ENCODE peak calls at places on chromosome 20, in six cellular contexts. K is HCT116, C is OCI-LY7, A is PC-3, D is neural progenitor cell, G is GM23248. F is an unnamed sample.

GRCh38 chr20:53381568-53382262 is 211.9 kb downstream of the ZNF217 start:
- DNase-seq in C (no peak), D (no peak), K (no peak), A (peak), G (no peak), F (no peak)

GRCh38 chr20:46137816-46138215 is 19.7 kb downstream of the CD40 start:
- DNase-seq in G (no peak), K (no peak), D (no peak), C (no peak), A (no peak), F (no peak)

GRCh38 chr20:31602779-31603441 is 2.2 kb upstream of the ID1 start:
- DNase-seq in D (no peak), G (peak), C (peak), A (peak), K (peak), F (peak)

GRCh38 chr20:58199469-58199868 is 29.0 kb downstream of the ANKRD60 start:
- DNase-seq in C (no peak), A (no peak), D (no peak), K (no peak), G (no peak), F (no peak)

GRCh38 chr20:7458459-7458858 is 481.8 kb downstream of the HAO1 start:
- DNase-seq in C (no peak), D (no peak), K (no peak), A (no peak), G (no peak), F (no peak)

GRCh38 chr20:33666293-33667244 is at the start of gene ACTL10:
- DNase-seq in D (peak), C (peak), A (peak), K (no peak), G (peak), F (peak)

GRCh38 chr20:18856873-18857272 is 43.3 kb downstream of the SCP2D1 start:
- DNase-seq in G (no peak), C (no peak), D (peak), A (no peak), K (no peak), F (no peak)

GRCh38 chr20:1315804-1316203 is 13.1 kb downstream of the SDCBP2 start:
- DNase-seq in A (no peak), G (no peak), D (no peak), C (no peak), K (no peak), F (no peak)

GRCh38 chr20:62728781-62729300 is 20.2 kb downstream of the NTSR1 start:
- DNase-seq in K (no peak), A (no peak), D (no peak), C (no peak), G (no peak), F (no peak)

GRCh38 chr20:20552076-20552475 is 160.4 kb downstream of the RALGAPA2 start:
- DNase-seq in G (no peak), C (no peak), D (no peak), K (no peak), A (no peak), F (no peak)

GRCh38 chr20:36924167-36925045 is 27.1 kb downstream of the SAMHD1 start:
- DNase-seq in C (no peak), G (no peak), A (no peak), D (no peak), K (no peak), F (no peak)

GRCh38 chr20:36929290-36929689 is 22.2 kb downstream of the SAMHD1 start:
- DNase-seq in C (no peak), A (no peak), K (no peak), G (peak), D (no peak), F (no peak)

GRCh38 chr20:36925234-36925633 is 26.3 kb downstream of the SAMHD1 start:
- DNase-seq in D (no peak), G (no peak), K (no peak), C (no peak), A (no peak), F (no peak)

GRCh38 chr20:36927704-36928103 is 23.8 kb downstream of the SAMHD1 start:
- DNase-seq in D (no peak), A (no peak), G (no peak), C (no peak), K (no peak), F (no peak)

GRCh38 chr20:36926653-36927200 is 24.8 kb downstream of the SAMHD1 start:
- DNase-seq in C (no peak), G (no peak), A (no peak), K (no peak), D (no peak), F (no peak)
- H3K27ac ChIP-seq in C (no peak), G (no peak), A (no peak), K (no peak), D (no peak), F (no peak)

GRCh38 chr20:47282864-47283263 is 73.6 kb downstream of the ZMYND8 start:
- DNase-seq in K (no peak), A (no peak), D (no peak), G (no peak), C (no peak), F (no peak)
- TF ChIP-seq EZH2phosphoT487 in K (no peak), A (no peak), D (no peak), G (no peak), C (no peak), F (no peak)

GRCh38 chr20:44133424-44133823 is 53.6 kb downstream of the JPH2 start:
- DNase-seq in K (no peak), C (no peak), G (no peak), D (no peak), A (no peak), F (no peak)
- H3K27ac ChIP-seq in K (no peak), C (no peak), G (no peak), D (no peak), A (no peak), F (no peak)

GRCh38 chr20:24328901-24329300 is 140.5 kb upstream of the SYNDIG1 start:
- DNase-seq in A (no peak), C (no peak), K (no peak), D (no peak), G (no peak), F (no peak)
- TF ChIP-seq EZH2phosphoT487 in A (no peak), C (no peak), K (no peak), D (no peak), G (no peak), F (no peak)

DNA sequence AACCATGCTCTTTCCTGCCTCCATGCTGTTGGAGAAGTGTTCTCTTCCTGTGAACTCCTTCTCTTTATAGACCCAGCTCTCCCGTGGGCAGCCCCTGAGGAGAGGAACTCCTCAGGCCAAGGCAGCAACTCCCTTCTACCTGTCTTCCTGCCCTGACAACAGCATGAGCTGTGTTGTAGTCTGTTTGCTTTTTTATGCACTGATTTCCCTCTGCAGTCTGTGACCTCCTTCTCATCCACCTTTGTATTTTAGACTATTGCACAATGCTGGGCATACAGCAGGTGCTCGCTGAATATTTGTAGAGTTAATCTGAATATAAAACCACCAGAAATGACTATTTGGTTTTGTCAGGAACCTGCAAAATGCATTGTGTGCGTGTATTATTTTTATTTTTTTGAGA is 152.2 kb upstream of the CHD6 start:
- DNase-seq in K (no peak), G (no peak), A (no peak), D (no peak), C (no peak), F (no peak)
- H3K27ac ChIP-seq in K (no peak), G (no peak), A (no peak), D (no peak), C (no peak), F (no peak)

DNA sequence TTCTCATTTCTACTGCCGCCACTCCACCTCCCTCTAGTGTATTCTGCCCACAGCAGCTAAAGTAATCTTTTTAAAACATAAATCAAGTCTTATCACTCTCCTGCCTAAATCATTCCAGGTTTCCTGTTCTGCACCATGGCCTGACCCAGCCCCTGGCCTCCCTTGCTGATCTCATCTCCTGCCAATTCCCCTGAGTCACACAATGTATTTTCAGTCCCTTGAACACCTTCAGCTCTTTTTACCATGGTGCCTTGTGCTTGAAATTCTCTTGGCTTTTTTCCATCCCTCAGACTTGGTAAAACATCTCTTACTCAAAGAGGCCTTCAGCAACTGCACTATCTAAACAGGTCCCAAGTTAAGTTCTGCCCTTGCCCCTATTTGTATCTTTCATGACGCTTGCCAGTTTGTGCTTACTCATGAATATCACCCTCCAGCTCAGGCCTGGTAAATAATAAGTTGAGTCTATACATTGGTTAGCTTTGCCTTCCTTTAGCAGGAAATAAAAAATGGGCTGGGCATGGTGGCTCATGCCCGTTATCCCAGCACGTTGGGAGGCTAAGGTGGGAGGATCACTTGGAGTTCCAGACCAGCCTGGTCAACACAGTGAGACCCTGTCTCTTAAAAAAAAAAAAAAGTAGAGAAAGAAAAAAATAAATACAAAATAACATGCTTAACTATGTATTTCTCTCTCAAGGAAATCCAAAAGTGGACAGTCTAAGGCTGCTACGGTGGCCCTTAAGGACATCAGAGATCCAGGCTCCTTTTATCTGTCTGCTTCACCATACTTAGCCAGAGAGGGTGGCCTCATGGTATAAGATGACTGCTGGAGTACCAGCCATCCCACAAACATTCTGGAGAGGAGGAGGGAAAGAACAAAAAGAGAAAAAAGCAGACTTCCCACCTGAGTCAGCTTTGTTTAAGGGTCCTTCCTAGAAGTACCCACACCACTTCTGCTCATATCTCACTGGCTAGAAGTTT is 62.2 kb downstream of the ARFGEF2 start:
- DNase-seq in G (peak), C (no peak), A (peak), D (no peak), K (no peak), F (peak)
- TF ChIP-seq EZH2phosphoT487 in G (no peak), C (no peak), A (no peak), D (no peak), K (no peak), F (no peak)